ENCODE peak calls at places on chromosomes 16 and 17, in six cellular contexts. X is GM12865, J is spleen, M is astrocyte of the spinal cord, G is heart left ventricle, L is fibroblast of pulmonary artery. U is an unnamed sample.

GRCh38 chr17:6366144-6366755 is 68.7 kb downstream of the AIPL1 start:
- DNase-seq in X (no peak), J (no peak), M (peak), G (no peak), L (no peak), U (no peak)

GRCh38 chr17:21425321-21425720 is 49.2 kb downstream of the KCNJ12 start:
- DNase-seq in X (no peak), J (no peak), M (no peak), G (no peak), L (no peak), U (no peak)

GRCh38 chr17:6752068-6752909 is 3.6 kb upstream of the XAF1 start:
- DNase-seq in X (no peak), J (no peak), M (peak), G (peak), L (peak), U (no peak)

GRCh38 chr16:86069736-86070298 is 170.9 kb downstream of the IRF8 start:
- DNase-seq in X (no peak), J (peak), M (no peak), G (no peak), L (no peak), U (no peak)

GRCh38 chr17:68182940-68183551 is 64.8 kb upstream of the AMZ2 start:
- DNase-seq in X (peak), J (peak), M (no peak), G (no peak), L (no peak), U (peak)

GRCh38 chr16:50209548-50210265 is 56.6 kb downstream of the TENT4B start:
- DNase-seq in X (peak), J (no peak), M (no peak), G (no peak), L (no peak), U (no peak)

GRCh38 chr16:48895142-48895541 is 285.2 kb upstream of the N4BP1 start:
- DNase-seq in X (no peak), J (no peak), M (no peak), G (no peak), L (no peak), U (no peak)

GRCh38 chr17:50689251-50689650 is 18.5 kb downstream of the ANKRD40 start:
- DNase-seq in X (no peak), J (no peak), M (peak), G (no peak), L (peak), U (no peak)

GRCh38 chr17:78343099-78343432 is 16.8 kb downstream of the SOCS3 start:
- DNase-seq in X (no peak), J (peak), M (peak), G (peak), L (peak), U (no peak)
- TF ChIP-seq CTCF in X (no peak), J (no peak), M (no peak), G (no peak), L (no peak), U (no peak)

GRCh38 chr16:62194828-62195227 is 158.6 kb upstream of the CDH8 start:
- DNase-seq in X (peak), J (no peak), M (no peak), G (no peak), L (no peak), U (no peak)

DNA sequence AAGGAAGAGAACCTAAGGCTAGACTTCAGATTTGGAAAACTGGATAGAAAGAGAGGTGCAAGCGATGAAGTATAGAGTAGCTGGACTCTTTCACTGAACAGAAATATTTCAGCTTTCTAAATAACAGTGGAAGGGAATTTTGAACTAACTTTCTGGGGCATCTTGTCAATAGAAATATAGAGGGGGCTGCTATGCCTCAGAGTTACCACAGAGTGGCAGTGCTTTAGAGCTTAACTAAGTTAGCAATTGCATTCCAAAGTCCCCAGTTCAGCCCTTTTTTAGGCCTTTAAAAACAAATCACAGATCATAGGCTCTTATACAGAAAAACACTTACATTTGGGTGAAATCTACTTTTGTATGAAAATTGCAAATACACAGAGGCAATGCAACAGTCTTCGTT is 154.2 kb upstream of the CDH8 start:
- DNase-seq in X (peak), J (no peak), M (peak), G (no peak), L (no peak), U (no peak)
- TF ChIP-seq CTCF in X (peak), J (peak), M (peak), G (peak), L (peak), U (no peak)

GRCh38 chr16:84746875-84747274 is 47.1 kb downstream of the USP10 start:
- DNase-seq in X (peak), J (no peak), M (no peak), G (no peak), L (no peak), U (no peak)

GRCh38 chr16:84746231-84746630 is 46.4 kb downstream of the USP10 start:
- DNase-seq in X (no peak), J (no peak), M (no peak), G (no peak), L (no peak), U (no peak)

GRCh38 chr16:84751241-84751640 is 51.4 kb downstream of the USP10 start:
- DNase-seq in X (peak), J (no peak), M (no peak), G (no peak), L (no peak), U (peak)

GRCh38 chr16:84749815-84750214 is 50.0 kb downstream of the USP10 start:
- DNase-seq in X (peak), J (no peak), M (no peak), G (no peak), L (no peak), U (no peak)

DNA sequence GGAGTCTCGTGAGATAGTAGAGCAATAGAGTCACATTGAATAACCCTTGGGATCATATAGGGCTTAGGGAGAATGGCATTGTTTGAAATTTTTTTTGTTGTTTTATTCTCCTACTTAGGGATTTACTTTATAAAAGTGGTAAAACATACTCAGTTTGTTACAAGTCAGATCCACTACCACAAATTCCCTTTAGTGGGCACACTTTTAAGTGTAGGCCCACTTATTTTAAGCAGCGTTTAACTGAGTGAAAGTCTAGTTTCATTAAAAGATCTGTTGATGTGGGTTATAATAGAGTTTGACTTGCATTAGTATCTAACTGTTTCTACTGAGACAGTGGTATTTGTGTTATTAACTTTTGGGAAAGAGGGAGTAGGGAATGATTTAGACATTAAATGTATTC is 49.3 kb downstream of the USP10 start:
- DNase-seq in X (peak), J (no peak), M (no peak), G (no peak), L (no peak), U (no peak)
- TF ChIP-seq CTCF in X (peak), J (no peak), M (no peak), G (no peak), L (no peak), U (peak)

GRCh38 chr16:10835281-10835931 is 16.8 kb upstream of the TVP23A start:
- DNase-seq in X (peak), J (peak), M (no peak), G (no peak), L (no peak), U (no peak)
- TF ChIP-seq CTCF in X (no peak), J (no peak), M (no peak), G (no peak), L (no peak), U (no peak)

DNA sequence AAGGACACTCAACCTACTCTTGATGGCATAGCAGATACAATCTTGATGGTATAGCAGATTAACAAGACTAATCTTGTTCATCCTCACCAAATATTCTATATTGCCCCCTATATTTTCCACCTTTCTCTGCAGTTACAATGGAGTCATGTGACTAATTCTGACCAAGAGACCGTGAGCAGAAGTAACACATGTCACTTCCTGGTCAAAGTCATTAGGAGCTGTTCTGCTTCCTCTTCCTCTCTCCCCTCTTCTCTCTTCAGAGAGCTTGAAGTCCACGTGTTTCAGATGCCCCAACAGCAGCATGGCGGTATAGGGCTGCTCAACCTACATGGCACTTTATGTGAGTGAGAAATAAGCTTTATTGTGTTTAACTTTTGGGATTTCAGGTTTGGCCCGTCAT is 55.3 kb upstream of the ERCC4 start:
- DNase-seq in X (peak), J (no peak), M (no peak), G (no peak), L (no peak), U (no peak)
- TF ChIP-seq CTCF in X (no peak), J (no peak), M (no peak), G (no peak), L (no peak), U (no peak)

DNA sequence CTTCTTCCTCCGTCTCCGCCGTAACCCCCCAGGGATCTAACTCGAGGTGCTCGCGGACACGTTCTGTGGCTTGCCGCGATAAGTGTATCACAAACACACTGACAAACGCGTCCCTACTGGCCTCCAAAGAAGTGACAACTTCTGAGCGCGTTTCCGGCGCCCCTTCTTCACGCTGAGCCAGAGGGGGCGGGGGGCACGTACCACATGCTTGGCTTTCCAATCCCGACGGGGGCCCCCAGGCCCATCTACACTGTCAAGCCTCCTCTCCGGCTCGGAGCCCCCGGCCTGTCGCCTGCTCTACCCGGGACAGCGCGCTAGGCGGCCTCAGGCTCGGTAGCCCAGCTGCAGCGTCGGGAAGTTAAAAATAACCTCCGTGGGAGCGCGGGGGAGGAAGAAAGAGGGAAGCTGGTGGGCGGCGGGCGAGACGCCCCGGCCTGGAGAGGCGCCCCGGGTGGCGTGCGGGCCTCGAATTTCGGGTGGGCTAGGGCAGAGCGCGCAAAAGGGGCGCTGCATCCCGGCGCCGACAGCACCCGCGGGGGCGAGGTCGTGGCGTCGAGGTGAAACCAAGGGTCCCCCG is 676 bp upstream of the SPHK1 start:
- DNase-seq in X (peak), J (peak), M (peak), G (peak), L (peak), U (peak)
- TF ChIP-seq CTCF in X (peak), J (peak), M (peak), G (peak), L (peak), U (peak)

GRCh38 chr16:27921134-27921533 is 142.4 kb downstream of the GSG1L start:
- DNase-seq in X (no peak), J (peak), M (no peak), G (no peak), L (no peak), U (no peak)
- TF ChIP-seq CTCF in X (no peak), J (no peak), M (no peak), G (no peak), L (no peak), U (no peak)

GRCh38 chr17:37609170-37610040 is at the start of gene SYNRG:
- DNase-seq in X (peak), J (peak), M (peak), G (peak), L (peak), U (peak)
- TF ChIP-seq CTCF in X (peak), J (peak), M (peak), G (peak), L (peak), U (peak)

GRCh38 chr17:75552847-75553552 is 27.5 kb downstream of the LLGL2 start:
- DNase-seq in X (no peak), J (no peak), M (no peak), G (no peak), L (peak), U (no peak)
- TF ChIP-seq CTCF in X (no peak), J (no peak), M (no peak), G (no peak), L (no peak), U (no peak)

GRCh38 chr17:19574956-19575355 is 41.3 kb downstream of the SLC47A1 start:
- DNase-seq in X (no peak), J (no peak), M (no peak), G (no peak), L (no peak), U (no peak)
- TF ChIP-seq CTCF in X (no peak), J (no peak), M (no peak), G (no peak), L (no peak), U (no peak)